ENCODE peak calls at places on chromosomes 5 and 9, in nine cellular contexts. D, G, Z, F, H, U, K, X and E are unnamed samples.

GRCh38 chr5:1415059-1415425 is 30.2 kb downstream of the SLC6A3 start:
- DNase-seq in D (no peak), G (no peak), Z (no peak), F (no peak), H (no peak), U (no peak), K (no peak), X (no peak), E (no peak)

GRCh38 chr9:35940474-35941467 is 17.2 kb downstream of the OR2S2 start:
- DNase-seq in D (no peak), G (no peak), Z (no peak), F (no peak), H (no peak), U (no peak), K (no peak), X (no peak), E (no peak)

GRCh38 chr5:148011407-148012124 is 52.2 kb upstream of the SPINK5 start:
- DNase-seq in D (peak), G (peak), Z (peak), F (peak), H (peak), U (no peak), K (peak), X (no peak), E (no peak)

GRCh38 chr5:177984565-177985166 is 11.4 kb downstream of the PROP1 start:
- DNase-seq in D (no peak), G (peak), Z (no peak), F (no peak), H (peak), U (no peak), K (no peak), X (no peak), E (no peak)

GRCh38 chr9:129173296-129174101 is 4.6 kb downstream of the IER5L start:
- DNase-seq in D (no peak), G (peak), Z (no peak), F (no peak), H (peak), U (no peak), K (no peak), X (no peak), E (no peak)

GRCh38 chr9:87581513-87581912 is 83.8 kb downstream of the DAPK1 start:
- DNase-seq in D (peak), G (peak), Z (no peak), F (no peak), H (peak), U (no peak), K (peak), X (no peak), E (no peak)

GRCh38 chr9:16611969-16612368 is 258.5 kb downstream of the BNC2 start:
- DNase-seq in D (peak), G (peak), Z (peak), F (no peak), H (peak), U (no peak), K (peak), X (no peak), E (no peak)

GRCh38 chr5:151612689-151613427 is 21.7 kb upstream of the FAT2 start:
- DNase-seq in D (no peak), G (no peak), Z (peak), F (no peak), H (no peak), U (peak), K (no peak), X (peak), E (no peak)

GRCh38 chr9:121246821-121247511 is 21.0 kb upstream of the GSN start:
- DNase-seq in D (peak), G (peak), Z (peak), F (peak), H (peak), U (no peak), K (peak), X (no peak), E (no peak)

GRCh38 chr5:107515521-107515920 is 155.2 kb downstream of the EFNA5 start:
- DNase-seq in D (no peak), G (no peak), Z (no peak), F (no peak), H (no peak), U (no peak), K (no peak), X (no peak), E (no peak)

GRCh38 chr5:133128066-133128465 is 76.3 kb downstream of the HSPA4 start:
- DNase-seq in D (no peak), G (no peak), Z (no peak), F (no peak), H (no peak), U (no peak), K (no peak), X (no peak), E (no peak)

GRCh38 chr9:134592819-134593200 is 48.8 kb upstream of the COL5A1 start:
- DNase-seq in D (no peak), G (no peak), Z (no peak), F (no peak), H (no peak), U (no peak), K (no peak), X (no peak), E (no peak)

GRCh38 chr5:5420251-5420650 is 2.2 kb upstream of the ICE1 start:
- DNase-seq in D (no peak), G (no peak), Z (no peak), F (no peak), H (no peak), U (no peak), K (no peak), X (no peak), E (peak)

GRCh38 chr9:128162215-128163026 is 2.4 kb downstream of the BBLN start:
- DNase-seq in D (peak), G (peak), Z (no peak), F (no peak), H (peak), U (no peak), K (peak), X (no peak), E (no peak)

GRCh38 chr9:121278535-121279169 is 10.7 kb downstream of the GSN start:
- DNase-seq in D (peak), G (peak), Z (peak), F (peak), H (peak), U (peak), K (peak), X (peak), E (peak)

GRCh38 chr9:107213561-107214028 is 69.5 kb upstream of the RAD23B start:
- DNase-seq in D (peak), G (peak), Z (peak), F (peak), H (peak), U (peak), K (peak), X (peak), E (no peak)

GRCh38 chr5:113293613-113294340 is 141.0 kb downstream of the TSSK1B start:
- DNase-seq in D (peak), G (peak), Z (peak), F (peak), H (peak), U (no peak), K (peak), X (no peak), E (no peak)

GRCh38 chr5:139446956-139447779 is 7.8 kb upstream of the DNAJC18 start:
- DNase-seq in D (peak), G (peak), Z (peak), F (no peak), H (peak), U (peak), K (peak), X (no peak), E (no peak)

GRCh38 chr5:181070523-181070922 is 30.5 kb downstream of the BTNL9 start:
- DNase-seq in D (no peak), G (no peak), Z (no peak), F (no peak), H (no peak), U (no peak), K (no peak), X (no peak), E (no peak)

GRCh38 chr9:129569506-129570449 is 51.1 kb downstream of the C9orf50 start:
- DNase-seq in D (peak), G (no peak), Z (peak), F (no peak), H (peak), U (no peak), K (peak), X (peak), E (no peak)

GRCh38 chr9:98117984-98118639 is 910 bp downstream of the TRIM14 start:
- DNase-seq in D (peak), G (no peak), Z (peak), F (no peak), H (peak), U (no peak), K (peak), X (peak), E (no peak)

GRCh38 chr5:138440226-138441073 is 1.6 kb downstream of the REEP2 start:
- DNase-seq in D (no peak), G (no peak), Z (no peak), F (no peak), H (no peak), U (no peak), K (no peak), X (no peak), E (no peak)

GRCh38 chr5:170297589-170298462 is at the start of gene LCP2:
- DNase-seq in D (no peak), G (no peak), Z (no peak), F (no peak), H (no peak), U (no peak), K (no peak), X (no peak), E (no peak)

GRCh38 chr5:122311888-122312669 is at the start of gene SNCAIP:
- DNase-seq in D (peak), G (peak), Z (peak), F (no peak), H (peak), U (no peak), K (peak), X (peak), E (no peak)
- H3K4me3 ChIP-seq in D (peak), G (peak), Z (peak), F (peak), H (peak), U (no peak), K (peak), X (peak), E (no peak)

DNA sequence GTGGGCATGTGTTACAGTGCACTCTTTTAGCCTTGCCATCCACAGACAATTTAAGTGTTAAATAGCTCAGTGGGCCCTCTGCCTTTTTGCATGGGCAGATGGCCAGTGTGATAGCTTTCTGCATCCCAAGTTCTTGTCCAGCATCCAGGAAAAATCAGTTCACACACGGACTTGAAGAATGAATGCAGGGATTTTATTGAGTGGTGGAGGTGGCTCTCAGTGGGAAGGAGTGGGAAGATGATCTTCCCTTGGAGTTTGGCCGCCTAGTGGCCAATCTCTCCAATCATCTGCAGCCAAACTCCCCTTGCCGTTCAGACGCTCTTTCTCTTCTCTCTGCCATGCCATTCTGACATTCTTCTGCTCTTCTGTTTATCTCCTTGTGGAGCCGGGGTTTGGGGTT is 322.4 kb upstream of the GRAMD2B start:
- DNase-seq in D (peak), G (peak), Z (no peak), F (no peak), H (peak), U (no peak), K (peak), X (peak), E (no peak)
- TF ChIP-seq CTCF in D (peak), G (peak), Z (peak), F (peak), H (peak), U (peak), K (peak), X (peak), E (peak)

DNA sequence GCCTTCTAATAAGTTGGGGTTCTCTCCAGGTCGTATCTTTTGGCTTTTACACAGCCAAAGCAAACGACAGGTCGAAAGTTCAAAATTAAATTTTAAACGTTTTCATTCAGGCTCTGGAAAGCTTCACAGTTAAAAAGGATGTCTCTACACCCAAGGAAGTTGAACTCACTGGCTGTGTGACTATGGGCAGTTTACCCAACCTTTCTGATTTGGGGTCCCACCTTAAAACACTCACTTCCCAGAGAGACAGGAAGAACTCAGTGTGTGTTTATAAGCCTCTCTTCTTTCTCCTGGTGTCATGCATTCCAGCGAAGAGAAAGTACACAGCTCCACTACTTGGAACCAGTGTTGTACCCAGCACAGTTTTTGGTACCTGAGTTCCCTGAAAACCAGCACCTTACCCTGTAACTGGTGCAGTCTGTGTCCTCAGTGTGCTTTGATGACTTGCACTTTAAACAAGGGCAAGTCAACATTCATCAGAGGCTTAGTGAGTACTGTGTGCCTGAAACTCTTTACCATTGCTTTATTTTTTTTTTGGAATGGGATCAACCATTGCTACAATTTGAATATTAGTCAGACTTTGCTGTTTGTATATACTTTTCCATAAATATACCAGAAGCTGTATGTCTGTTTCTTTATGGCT is 1.7 kb downstream of the SRD5A1 start:
- DNase-seq in D (no peak), G (no peak), Z (peak), F (no peak), H (no peak), U (no peak), K (no peak), X (no peak), E (no peak)
- H3K4me3 ChIP-seq in D (no peak), G (peak), Z (peak), F (no peak), H (no peak), U (peak), K (no peak), X (peak), E (peak)

GRCh38 chr5:168747987-168748777 is 169.0 kb upstream of the PANK3 start:
- DNase-seq in D (peak), G (no peak), Z (no peak), F (no peak), H (peak), U (peak), K (peak), X (peak), E (no peak)
- TF ChIP-seq CTCF in D (peak), G (peak), Z (no peak), F (peak), H (peak), U (peak), K (peak), X (peak), E (peak)

GRCh38 chr5:91280942-91281269 is 102.2 kb downstream of the ARRDC3 start:
- DNase-seq in D (no peak), G (no peak), Z (no peak), F (no peak), H (no peak), U (no peak), K (no peak), X (no peak), E (no peak)
- H3K4me3 ChIP-seq in D (peak), G (peak), Z (peak), F (peak), H (peak), U (peak), K (peak), X (peak), E (peak)

DNA sequence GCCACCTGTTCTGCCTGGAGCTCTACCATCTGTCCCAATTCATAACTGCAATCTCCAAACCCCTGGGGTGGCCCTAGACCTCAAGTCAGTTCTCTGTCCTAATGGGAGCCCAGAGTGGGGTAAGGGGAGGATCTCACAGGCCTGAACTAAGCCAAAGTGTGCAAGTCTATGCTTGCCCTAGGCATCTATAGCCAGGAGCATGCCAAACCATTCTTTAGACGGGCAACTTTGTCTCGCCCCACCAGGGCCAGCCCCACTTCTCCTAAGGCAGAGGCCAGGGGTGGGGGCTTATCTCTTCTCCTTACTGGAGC is 3.3 kb downstream of the ACSL6 start:
- DNase-seq in D (no peak), G (no peak), Z (no peak), F (no peak), H (no peak), U (no peak), K (no peak), X (no peak), E (no peak)
- TF ChIP-seq CTCF in D (no peak), G (no peak), Z (no peak), F (no peak), H (peak), U (no peak), K (no peak), X (no peak), E (no peak)

GRCh38 chr5:146785065-146785464 is 93.5 kb downstream of the PPP2R2B start:
- DNase-seq in D (no peak), G (no peak), Z (no peak), F (no peak), H (no peak), U (no peak), K (no peak), X (no peak), E (no peak)

GRCh38 chr5:146788918-146789317 is 89.6 kb downstream of the PPP2R2B start:
- DNase-seq in D (no peak), G (no peak), Z (no peak), F (no peak), H (no peak), U (no peak), K (no peak), X (no peak), E (no peak)

GRCh38 chr5:146793709-146794108 is 84.8 kb downstream of the PPP2R2B start:
- DNase-seq in D (no peak), G (no peak), Z (no peak), F (no peak), H (no peak), U (no peak), K (no peak), X (no peak), E (no peak)

GRCh38 chr5:146794326-146795029 is 84.1 kb downstream of the PPP2R2B start:
- DNase-seq in D (peak), G (no peak), Z (no peak), F (no peak), H (no peak), U (no peak), K (no peak), X (no peak), E (no peak)

DNA sequence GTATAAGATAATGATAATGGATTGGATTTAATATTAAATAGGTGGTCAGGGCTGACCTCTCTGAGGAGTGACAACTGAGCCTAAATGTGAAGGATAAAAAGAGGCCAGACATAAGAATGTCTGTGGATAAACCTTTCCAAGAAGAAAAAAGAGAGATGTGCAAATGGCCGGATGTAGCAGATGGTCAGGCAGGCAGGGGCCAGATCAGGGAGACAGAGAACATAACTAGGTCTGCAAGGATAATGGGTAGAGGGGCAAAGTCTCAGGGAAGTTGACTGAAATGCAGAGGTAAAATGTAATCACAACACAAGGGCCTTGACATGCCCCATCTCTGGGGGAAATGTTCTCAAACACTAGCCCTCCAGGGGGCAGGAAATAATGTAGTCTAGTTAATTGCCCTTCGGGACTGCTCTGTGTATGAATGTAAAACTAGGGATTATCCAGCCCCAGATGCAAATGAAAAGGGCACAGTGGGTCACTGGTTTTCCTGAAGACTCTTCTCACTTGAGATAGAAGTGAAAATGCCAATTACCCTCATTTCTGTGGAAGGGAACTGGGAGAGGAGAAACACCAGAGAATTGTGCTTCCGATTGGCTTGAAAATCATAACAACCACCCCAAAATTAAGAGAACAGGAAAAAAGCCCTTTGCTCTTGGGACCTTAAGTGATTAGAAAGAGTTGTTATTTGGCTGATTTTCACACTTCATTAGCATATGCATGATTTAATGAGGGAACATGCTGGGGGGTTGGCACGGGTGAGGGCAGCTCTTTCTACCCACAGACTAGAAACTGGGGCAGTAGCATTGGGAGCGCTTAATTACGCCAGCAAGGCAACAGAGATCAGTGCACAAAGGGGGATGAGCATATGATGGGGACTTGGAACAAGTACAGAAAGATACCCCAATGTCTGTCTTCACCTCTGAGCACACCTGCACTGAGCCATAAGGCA is 88.6 kb downstream of the PPP2R2B start:
- DNase-seq in D (no peak), G (no peak), Z (no peak), F (no peak), H (no peak), U (no peak), K (no peak), X (no peak), E (no peak)
- H3K4me3 ChIP-seq in D (no peak), G (no peak), Z (no peak), F (no peak), H (no peak), U (no peak), K (no peak), X (no peak), E (no peak)

DNA sequence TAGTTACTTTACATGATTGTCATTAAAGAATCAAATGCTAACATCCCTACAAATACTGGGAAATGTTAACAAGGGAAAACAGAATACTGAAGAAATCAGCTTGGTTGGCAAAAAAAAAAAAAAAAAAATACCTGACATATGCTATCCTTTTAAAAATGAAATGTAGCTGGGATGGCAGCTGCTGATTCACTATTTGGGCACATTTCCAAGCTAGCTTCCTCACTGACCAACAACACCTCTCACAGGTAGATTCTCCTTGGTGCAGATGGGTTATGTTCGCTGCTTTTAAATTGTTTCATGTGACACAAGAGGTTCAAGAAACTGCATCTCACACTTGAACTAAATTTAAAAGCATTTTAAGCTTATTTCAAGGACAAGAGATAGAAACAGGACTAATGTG is 6.1 kb upstream of the PRUNE2 start:
- DNase-seq in D (no peak), G (no peak), Z (no peak), F (no peak), H (no peak), U (no peak), K (no peak), X (no peak), E (peak)
- TF ChIP-seq CTCF in D (no peak), G (no peak), Z (no peak), F (no peak), H (no peak), U (no peak), K (no peak), X (no peak), E (peak)

GRCh38 chr5:100901851-100902341 is 1.2 kb downstream of the ST8SIA4 start:
- DNase-seq in D (no peak), G (no peak), Z (no peak), F (no peak), H (peak), U (no peak), K (peak), X (peak), E (no peak)
- H3K4me3 ChIP-seq in D (no peak), G (peak), Z (no peak), F (peak), H (no peak), U (peak), K (peak), X (peak), E (no peak)

GRCh38 chr5:143002459-143003327 is 232.5 kb downstream of the ARHGAP26 start:
- DNase-seq in D (peak), G (peak), Z (peak), F (peak), H (peak), U (peak), K (peak), X (peak), E (no peak)

GRCh38 chr5:143004361-143004802 is 234.2 kb downstream of the ARHGAP26 start:
- DNase-seq in D (no peak), G (no peak), Z (no peak), F (no peak), H (no peak), U (no peak), K (no peak), X (no peak), E (no peak)

GRCh38 chr5:143001764-143002351 is 231.7 kb downstream of the ARHGAP26 start:
- DNase-seq in D (peak), G (peak), Z (peak), F (peak), H (peak), U (no peak), K (peak), X (no peak), E (no peak)

GRCh38 chr5:143006511-143006910 is 236.3 kb downstream of the ARHGAP26 start:
- DNase-seq in D (no peak), G (no peak), Z (no peak), F (no peak), H (no peak), U (no peak), K (no peak), X (no peak), E (no peak)

GRCh38 chr5:143003328-143003636 is 233.1 kb downstream of the ARHGAP26 start:
- DNase-seq in D (no peak), G (no peak), Z (no peak), F (no peak), H (no peak), U (no peak), K (no peak), X (no peak), E (no peak)
- TF ChIP-seq CTCF in D (no peak), G (no peak), Z (no peak), F (no peak), H (no peak), U (no peak), K (no peak), X (no peak), E (no peak)